ENCODE peak calls at places on chromosomes 2 and 18, in eight cellular contexts. One of them, this sample, is unnamed.

GRCh38 chr2:43737097-43737854 is 36.6 kb upstream of the DYNC2LI1 start:
- DNase-seq in tibial nerve: no peak
- DNase-seq in HFF-Myc: no peak
- DNase-seq in NB4: no peak
- DNase-seq in WERI-Rb-1: no peak
- DNase-seq in psoas muscle: no peak
- DNase-seq in lung: no peak
- DNase-seq in astrocyte of the spinal cord: peak
- DNase-seq in this sample: no peak

GRCh38 chr2:86160156-86160952 is 34.9 kb downstream of the IMMT start:
- DNase-seq in tibial nerve: no peak
- DNase-seq in HFF-Myc: no peak
- DNase-seq in NB4: no peak
- DNase-seq in WERI-Rb-1: no peak
- DNase-seq in psoas muscle: no peak
- DNase-seq in lung: no peak
- DNase-seq in astrocyte of the spinal cord: no peak
- DNase-seq in this sample: no peak

GRCh38 chr2:41038408-41038807 is 586.5 kb upstream of the SLC8A1 start:
- DNase-seq in tibial nerve: no peak
- DNase-seq in HFF-Myc: no peak
- DNase-seq in NB4: no peak
- DNase-seq in WERI-Rb-1: no peak
- DNase-seq in psoas muscle: no peak
- DNase-seq in lung: no peak
- DNase-seq in astrocyte of the spinal cord: peak
- DNase-seq in this sample: no peak

GRCh38 chr18:78563110-78563509 is 416.5 kb upstream of the SALL3 start:
- DNase-seq in tibial nerve: no peak
- DNase-seq in HFF-Myc: no peak
- DNase-seq in NB4: no peak
- DNase-seq in WERI-Rb-1: no peak
- DNase-seq in psoas muscle: no peak
- DNase-seq in lung: no peak
- DNase-seq in astrocyte of the spinal cord: no peak
- DNase-seq in this sample: no peak

GRCh38 chr2:105873281-105873680 is 128.6 kb downstream of the NCK2 start:
- DNase-seq in tibial nerve: no peak
- DNase-seq in HFF-Myc: no peak
- DNase-seq in NB4: peak
- DNase-seq in WERI-Rb-1: no peak
- DNase-seq in psoas muscle: no peak
- DNase-seq in lung: no peak
- DNase-seq in astrocyte of the spinal cord: no peak
- DNase-seq in this sample: no peak

GRCh38 chr2:225103737-225104141 is 61.5 kb upstream of the DOCK10 start:
- DNase-seq in tibial nerve: no peak
- DNase-seq in HFF-Myc: peak
- DNase-seq in NB4: no peak
- DNase-seq in WERI-Rb-1: no peak
- DNase-seq in psoas muscle: no peak
- DNase-seq in lung: no peak
- DNase-seq in astrocyte of the spinal cord: peak
- DNase-seq in this sample: no peak

GRCh38 chr18:50091495-50092249 is 103.3 kb downstream of the MYO5B start:
- DNase-seq in tibial nerve: no peak
- DNase-seq in HFF-Myc: no peak
- DNase-seq in NB4: no peak
- DNase-seq in WERI-Rb-1: no peak
- DNase-seq in psoas muscle: no peak
- DNase-seq in lung: no peak
- DNase-seq in astrocyte of the spinal cord: no peak
- DNase-seq in this sample: no peak

GRCh38 chr18:7940976-7941375 is 373.9 kb downstream of the PTPRM start:
- DNase-seq in tibial nerve: no peak
- DNase-seq in HFF-Myc: no peak
- DNase-seq in NB4: no peak
- DNase-seq in WERI-Rb-1: no peak
- DNase-seq in psoas muscle: no peak
- DNase-seq in lung: no peak
- DNase-seq in astrocyte of the spinal cord: no peak
- DNase-seq in this sample: no peak

GRCh38 chr2:53509827-53510785 is 257.5 kb upstream of the CHAC2 start:
- DNase-seq in tibial nerve: no peak
- DNase-seq in HFF-Myc: no peak
- DNase-seq in NB4: no peak
- DNase-seq in WERI-Rb-1: no peak
- DNase-seq in psoas muscle: no peak
- DNase-seq in lung: peak
- DNase-seq in astrocyte of the spinal cord: no peak
- DNase-seq in this sample: no peak

GRCh38 chr2:63571291-63571690 is 17.0 kb downstream of the WDPCP start:
- DNase-seq in tibial nerve: no peak
- DNase-seq in HFF-Myc: no peak
- DNase-seq in NB4: no peak
- DNase-seq in WERI-Rb-1: no peak
- DNase-seq in psoas muscle: no peak
- DNase-seq in lung: no peak
- DNase-seq in astrocyte of the spinal cord: no peak
- DNase-seq in this sample: no peak

GRCh38 chr2:170243118-170243837 is 65.3 kb downstream of the MYO3B start:
- DNase-seq in tibial nerve: no peak
- DNase-seq in HFF-Myc: no peak
- DNase-seq in NB4: no peak
- DNase-seq in WERI-Rb-1: no peak
- DNase-seq in psoas muscle: no peak
- DNase-seq in lung: no peak
- DNase-seq in astrocyte of the spinal cord: no peak
- DNase-seq in this sample: no peak

DNA sequence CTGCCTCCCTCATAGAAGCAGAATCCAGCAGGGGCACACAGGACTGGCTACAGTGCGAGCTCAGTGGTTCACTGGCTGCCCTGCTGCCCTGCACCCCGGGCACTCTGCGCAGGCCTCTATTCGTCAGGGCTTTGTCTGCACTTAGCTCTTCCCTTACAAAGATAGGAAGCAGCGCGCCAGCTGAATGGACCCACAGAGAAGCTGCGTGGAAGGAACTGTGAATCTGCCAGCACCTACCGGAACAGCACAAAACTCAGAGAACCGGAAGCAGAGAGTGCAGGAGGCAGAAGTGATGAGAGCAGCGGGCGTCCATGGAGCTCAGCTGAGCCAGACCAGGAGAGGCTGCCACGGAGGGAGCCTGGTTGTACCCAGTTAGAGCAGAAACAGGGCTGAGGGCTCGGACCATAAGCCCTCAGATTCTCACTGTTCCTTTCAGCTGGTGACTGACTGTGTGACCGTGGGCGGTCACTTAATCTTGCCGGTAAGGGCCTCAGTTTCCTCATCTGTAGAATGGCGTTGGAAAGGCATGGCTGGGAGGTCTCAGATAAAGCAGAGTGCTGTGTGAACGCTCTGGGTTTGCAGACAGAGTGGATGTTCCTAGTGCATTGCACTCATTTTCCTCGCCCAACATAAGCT is 23.1 kb upstream of the SLC66A3 start:
- DNase-seq in tibial nerve: no peak
- DNase-seq in HFF-Myc: no peak
- DNase-seq in NB4: no peak
- DNase-seq in WERI-Rb-1: no peak
- DNase-seq in psoas muscle: no peak
- DNase-seq in lung: no peak
- DNase-seq in astrocyte of the spinal cord: no peak
- DNase-seq in this sample: no peak
- H3K4me3 ChIP-seq in tibial nerve: peak
- H3K4me3 ChIP-seq in HFF-Myc: no peak
- H3K4me3 ChIP-seq in NB4: no peak
- H3K4me3 ChIP-seq in WERI-Rb-1: no peak
- H3K4me3 ChIP-seq in psoas muscle: peak
- H3K4me3 ChIP-seq in lung: no peak
- H3K4me3 ChIP-seq in astrocyte of the spinal cord: no peak
- H3K4me3 ChIP-seq in this sample: no peak

GRCh38 chr2:26355038-26355995 is 8.7 kb upstream of the ADGRF3 start:
- DNase-seq in tibial nerve: no peak
- DNase-seq in HFF-Myc: peak
- DNase-seq in NB4: peak
- DNase-seq in WERI-Rb-1: no peak
- DNase-seq in psoas muscle: no peak
- DNase-seq in lung: no peak
- DNase-seq in astrocyte of the spinal cord: peak
- DNase-seq in this sample: no peak
- H3K4me3 ChIP-seq in tibial nerve: no peak
- H3K4me3 ChIP-seq in HFF-Myc: no peak
- H3K4me3 ChIP-seq in NB4: no peak
- H3K4me3 ChIP-seq in WERI-Rb-1: no peak
- H3K4me3 ChIP-seq in psoas muscle: peak
- H3K4me3 ChIP-seq in lung: no peak
- H3K4me3 ChIP-seq in astrocyte of the spinal cord: no peak
- H3K4me3 ChIP-seq in this sample: no peak

DNA sequence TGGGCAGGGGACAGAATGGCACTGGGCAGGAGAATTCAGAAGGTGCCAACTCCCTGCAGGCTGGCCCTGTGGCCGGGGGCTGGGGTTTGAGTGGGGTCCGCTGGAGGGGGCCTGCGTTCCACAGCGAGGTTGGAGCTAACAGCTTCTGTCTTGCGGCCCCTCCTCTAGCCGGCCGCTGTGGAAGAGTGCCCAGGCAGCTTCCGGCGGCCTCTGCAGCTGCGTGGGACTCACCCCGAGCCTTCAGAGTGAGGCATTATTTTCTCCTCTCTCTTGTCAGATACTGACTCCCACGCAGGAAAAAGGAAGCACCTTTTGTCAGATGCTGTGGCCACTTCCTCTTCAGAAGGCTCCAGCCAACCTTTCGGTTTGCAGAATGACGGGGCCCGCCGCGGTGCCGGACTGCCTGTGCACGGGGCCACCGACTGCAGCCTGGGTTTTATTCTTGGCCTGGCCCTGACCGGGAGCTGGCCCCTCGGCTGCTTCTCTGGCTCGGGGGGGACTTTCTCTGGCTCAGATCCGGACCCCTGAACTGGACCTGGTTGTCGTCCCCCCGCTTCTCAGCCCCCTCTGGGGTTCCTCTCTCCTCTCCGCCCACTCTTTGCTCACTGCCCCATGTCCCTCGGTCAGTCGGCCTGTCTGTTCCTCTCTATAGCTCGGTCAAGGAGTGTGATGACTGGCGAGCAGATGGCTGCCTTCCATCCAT is 40.1 kb downstream of the ARHGAP25 start:
- DNase-seq in tibial nerve: peak
- DNase-seq in HFF-Myc: no peak
- DNase-seq in NB4: peak
- DNase-seq in WERI-Rb-1: no peak
- DNase-seq in psoas muscle: peak
- DNase-seq in lung: peak
- DNase-seq in astrocyte of the spinal cord: no peak
- DNase-seq in this sample: peak
- H3K4me3 ChIP-seq in tibial nerve: peak
- H3K4me3 ChIP-seq in HFF-Myc: no peak
- H3K4me3 ChIP-seq in NB4: peak
- H3K4me3 ChIP-seq in WERI-Rb-1: no peak
- H3K4me3 ChIP-seq in psoas muscle: peak
- H3K4me3 ChIP-seq in lung: peak
- H3K4me3 ChIP-seq in astrocyte of the spinal cord: no peak
- H3K4me3 ChIP-seq in this sample: peak

GRCh38 chr2:12935226-12935625 is 218.5 kb downstream of the TRIB2 start:
- DNase-seq in tibial nerve: no peak
- DNase-seq in HFF-Myc: no peak
- DNase-seq in NB4: no peak
- DNase-seq in WERI-Rb-1: no peak
- DNase-seq in psoas muscle: no peak
- DNase-seq in lung: no peak
- DNase-seq in astrocyte of the spinal cord: peak
- DNase-seq in this sample: no peak
- H3K4me3 ChIP-seq in tibial nerve: no peak
- H3K4me3 ChIP-seq in HFF-Myc: no peak
- H3K4me3 ChIP-seq in NB4: no peak
- H3K4me3 ChIP-seq in WERI-Rb-1: no peak
- H3K4me3 ChIP-seq in psoas muscle: no peak
- H3K4me3 ChIP-seq in lung: no peak
- H3K4me3 ChIP-seq in astrocyte of the spinal cord: no peak
- H3K4me3 ChIP-seq in this sample: no peak

GRCh38 chr2:29182920-29183319 is 67.7 kb downstream of the CLIP4 start:
- DNase-seq in tibial nerve: no peak
- DNase-seq in HFF-Myc: no peak
- DNase-seq in NB4: no peak
- DNase-seq in WERI-Rb-1: no peak
- DNase-seq in psoas muscle: no peak
- DNase-seq in lung: no peak
- DNase-seq in astrocyte of the spinal cord: no peak
- DNase-seq in this sample: no peak
- H3K4me3 ChIP-seq in tibial nerve: no peak
- H3K4me3 ChIP-seq in HFF-Myc: no peak
- H3K4me3 ChIP-seq in NB4: no peak
- H3K4me3 ChIP-seq in WERI-Rb-1: no peak
- H3K4me3 ChIP-seq in psoas muscle: no peak
- H3K4me3 ChIP-seq in lung: no peak
- H3K4me3 ChIP-seq in astrocyte of the spinal cord: no peak
- H3K4me3 ChIP-seq in this sample: no peak

GRCh38 chr2:177394622-177395021 is 2.0 kb downstream of the AGPS start:
- DNase-seq in tibial nerve: no peak
- DNase-seq in HFF-Myc: no peak
- DNase-seq in NB4: no peak
- DNase-seq in WERI-Rb-1: no peak
- DNase-seq in psoas muscle: no peak
- DNase-seq in lung: no peak
- DNase-seq in astrocyte of the spinal cord: no peak
- DNase-seq in this sample: no peak
- H3K4me3 ChIP-seq in tibial nerve: no peak
- H3K4me3 ChIP-seq in HFF-Myc: no peak
- H3K4me3 ChIP-seq in NB4: peak
- H3K4me3 ChIP-seq in WERI-Rb-1: no peak
- H3K4me3 ChIP-seq in psoas muscle: peak
- H3K4me3 ChIP-seq in lung: no peak
- H3K4me3 ChIP-seq in astrocyte of the spinal cord: no peak
- H3K4me3 ChIP-seq in this sample: no peak

DNA sequence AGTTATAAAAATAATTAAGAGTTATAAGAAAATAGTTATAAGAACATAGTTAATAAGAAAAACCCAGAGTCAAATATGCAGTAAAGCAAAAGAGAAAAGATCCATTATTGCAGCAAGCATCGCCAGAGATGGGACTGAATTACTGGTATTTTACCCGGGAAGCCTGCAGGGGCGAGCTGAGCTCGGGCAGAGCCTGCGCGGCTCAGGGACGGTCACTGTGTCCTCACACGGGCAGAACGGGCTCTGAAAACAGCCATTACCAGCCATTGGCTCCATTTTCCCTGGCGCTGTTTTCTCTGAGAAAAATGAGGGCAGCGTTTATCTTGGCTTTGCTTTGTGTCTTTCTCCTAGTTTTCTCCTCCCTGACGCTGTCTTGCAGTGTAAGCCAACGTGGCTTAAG is 95.3 kb upstream of the ALKAL2 start:
- DNase-seq in tibial nerve: no peak
- DNase-seq in HFF-Myc: no peak
- DNase-seq in NB4: no peak
- DNase-seq in WERI-Rb-1: no peak
- DNase-seq in psoas muscle: no peak
- DNase-seq in lung: peak
- DNase-seq in astrocyte of the spinal cord: no peak
- DNase-seq in this sample: no peak
- H3K4me3 ChIP-seq in tibial nerve: no peak
- H3K4me3 ChIP-seq in HFF-Myc: no peak
- H3K4me3 ChIP-seq in NB4: no peak
- H3K4me3 ChIP-seq in WERI-Rb-1: no peak
- H3K4me3 ChIP-seq in psoas muscle: no peak
- H3K4me3 ChIP-seq in lung: no peak
- H3K4me3 ChIP-seq in astrocyte of the spinal cord: no peak
- H3K4me3 ChIP-seq in this sample: no peak